ENCODE peak calls at places on chromosomes 1 and 21, in four cellular contexts. Q is activated CD4-positive, alpha-beta T cell treated with anti-CD3 and anti-CD28 coated beads, Interleukin-2, amount 10 ng/mL, durations not matched to agents 7 days and 5 days; H is suprapubic skin; G is M059J. P is an unnamed sample.
A peak's percentile ranks its signal among the peaks of the same experiment; 100 is the strongest.

GRCh38 chr1:14685078-14685477 is 86.6 kb downstream of the KAZN start:
- DNase-seq in Q (no peak), H (no peak), G (no peak), P (no peak)

GRCh38 chr1:25137521-25138395 is 94.5 kb downstream of the SYF2 start:
- DNase-seq in Q (no peak), H (no peak), G (no peak), P (no peak)

GRCh38 chr1:26044971-26045711 is 777 bp downstream of the SLC30A2 start:
- DNase-seq in Q (no peak), H (no peak), G (no peak), P (no peak)

GRCh38 chr1:198157847-198158765 is 1.3 kb downstream of the NEK7 start:
- DNase-seq in Q (peak; percentile 37), H (no peak), G (peak; percentile 61), P (peak; percentile 49)

GRCh38 chr1:995665-996633 is 3.9 kb downstream of the HES4 start:
- DNase-seq in Q (no peak), H (peak; percentile 72), G (no peak), P (no peak)

GRCh38 chr1:230636575-230637163 is 5.6 kb upstream of the COG2 start:
- DNase-seq in Q (no peak), H (no peak), G (no peak), P (no peak)

GRCh38 chr1:42766723-42767509 is at the start of the genes C1orf50 and P3H1:
- DNase-seq in Q (peak; percentile 100), H (peak; percentile 100), G (peak; percentile 99), P (peak; percentile 99)

GRCh38 chr21:15084668-15085067 is 19.9 kb upstream of the NRIP1 start:
- DNase-seq in Q (no peak), H (no peak), G (no peak), P (no peak)

GRCh38 chr1:172656576-172656975 is 2.3 kb upstream of the FASLG start:
- DNase-seq in Q (no peak), H (no peak), G (no peak), P (no peak)

GRCh38 chr1:233025156-233025555 is 74.7 kb downstream of the NTPCR start:
- DNase-seq in Q (peak; percentile 33), H (no peak), G (peak; percentile 46), P (peak; percentile 46)

GRCh38 chr21:36388835-36389234 is 3.6 kb downstream of the CHAF1B start:
- DNase-seq in Q (no peak), H (peak; percentile 64), G (no peak), P (no peak)

GRCh38 chr1:41917835-41918449 is 780 bp downstream of the HIVEP3 start:
- DNase-seq in Q (peak; percentile 45), H (no peak), G (peak; percentile 45), P (no peak)